ENCODE peak calls at places on chromosomes 7 and 10, in nine cellular contexts. E is HCT116, L is NB4, O is lower leg skin, Y is A549, R is uterus, B is adrenal gland, M is ovary, Q is spleen. S is an unnamed sample.

GRCh38 chr10:48724127-48724526 is 39.5 kb downstream of the WDFY4 start:
- DNase-seq in E (no peak), L (no peak), O (peak; percentile 64), Y (no peak), R (no peak), B (no peak), M (no peak), Q (no peak), S (no peak)

GRCh38 chr7:130930260-130930659 is 196.3 kb upstream of the KLF14 start:
- DNase-seq in E (no peak), L (no peak), O (no peak), Y (no peak), R (no peak), B (peak; percentile 54), M (no peak), Q (peak; percentile 88), S (peak; percentile 44)

GRCh38 chr7:44064791-44065430 is 456 bp downstream of the PGAM2 start:
- DNase-seq in E (no peak), L (no peak), O (peak; percentile 80), Y (no peak), R (no peak), B (no peak), M (no peak), Q (peak; percentile 83), S (no peak)

GRCh38 chr10:21498977-21499376 is 26.5 kb downstream of the SKIDA1 start:
- DNase-seq in E (no peak), L (no peak), O (peak; percentile 26), Y (no peak), R (no peak), B (no peak), M (no peak), Q (no peak), S (no peak)

GRCh38 chr7:22302951-22303423 is 54.0 kb downstream of the RAPGEF5 start:
- DNase-seq in E (no peak), L (peak; percentile 50), O (no peak), Y (no peak), R (no peak), B (no peak), M (no peak), Q (no peak), S (no peak)

GRCh38 chr7:133354546-133355324 is 101.9 kb downstream of the EXOC4 start:
- DNase-seq in E (no peak), L (no peak), O (no peak), Y (no peak), R (no peak), B (no peak), M (no peak), Q (no peak), S (peak; percentile 80)

GRCh38 chr7:98909487-98909886 is 31.2 kb downstream of the TRRAP start:
- DNase-seq in E (no peak), L (no peak), O (peak; percentile 70), Y (no peak), R (no peak), B (no peak), M (no peak), Q (no peak), S (no peak)

GRCh38 chr7:64183126-64183742 is 23.8 kb upstream of the ZNF735 start:
- DNase-seq in E (no peak), L (peak; percentile 27), O (no peak), Y (no peak), R (no peak), B (no peak), M (no peak), Q (no peak), S (no peak)

GRCh38 chr7:100367251-100367620 is 6.1 kb upstream of the PILRA start:
- DNase-seq in E (no peak), L (no peak), O (no peak), Y (no peak), R (no peak), B (no peak), M (no peak), Q (no peak), S (no peak)

GRCh38 chr10:122213766-122214165 is 57.3 kb upstream of the BTBD16 start:
- DNase-seq in E (no peak), L (peak; percentile 60), O (no peak), Y (no peak), R (no peak), B (no peak), M (no peak), Q (no peak), S (no peak)

GRCh38 chr7:142579946-142580345 is 169.3 kb upstream of the PRSS1 start:
- DNase-seq in E (no peak), L (no peak), O (no peak), Y (no peak), R (no peak), B (no peak), M (no peak), Q (no peak), S (no peak)

GRCh38 chr10:97510686-97511085 is 12.0 kb downstream of the UBTD1 start:
- DNase-seq in E (no peak), L (no peak), O (no peak), Y (no peak), R (no peak), B (no peak), M (no peak), Q (peak; percentile 14), S (no peak)
- TF ChIP-seq POLR2A in E (no peak), L (no peak), O (no peak), Y (no peak), R (no peak), B (no peak), M (no peak), Q (no peak), S (no peak)

DNA sequence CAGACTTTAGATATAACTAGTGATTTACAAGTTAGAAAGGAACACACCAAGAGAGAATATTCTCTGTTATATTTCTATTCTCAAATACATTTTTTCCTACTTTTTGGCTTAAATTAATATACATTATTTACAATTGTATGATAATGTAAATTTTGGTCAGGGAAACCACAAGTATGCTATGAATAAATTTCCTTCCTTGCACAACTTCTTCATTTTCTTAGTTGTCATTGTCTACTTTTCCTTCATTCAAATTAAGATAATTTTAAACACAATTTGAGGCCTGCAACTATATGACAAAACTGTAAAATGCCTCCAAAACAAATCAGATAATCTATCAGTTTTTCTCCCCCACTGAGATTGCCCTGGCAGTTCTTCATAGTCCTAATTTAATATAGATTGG is 131.3 kb downstream of the CDK14 start:
- DNase-seq in E (no peak), L (no peak), O (no peak), Y (no peak), R (no peak), B (no peak), M (no peak), Q (no peak), S (no peak)
- H3K4me3 ChIP-seq in E (no peak overlapping the region), L (no peak overlapping the region), O (no peak overlapping the region), Y (no peak overlapping the region), R (no peak overlapping the region), B (no peak overlapping the region), M (no peak overlapping the region), Q (no peak overlapping the region), S (no peak overlapping the region)

GRCh38 chr10:26699631-26700030 is 2.1 kb downstream of the PDSS1 start:
- DNase-seq in E (no peak), L (peak; percentile 12), O (no peak), Y (no peak), R (no peak), B (no peak), M (no peak), Q (no peak), S (no peak)

GRCh38 chr10:26697922-26698608 is 564 bp downstream of the PDSS1 start:
- DNase-seq in E (no peak), L (no peak), O (no peak), Y (peak; percentile 8), R (no peak), B (no peak), M (no peak), Q (no peak), S (no peak)

GRCh38 chr10:26696786-26697162 is 727 bp upstream of the PDSS1 start:
- DNase-seq in E (peak; percentile 18), L (peak; percentile 89), O (no peak), Y (peak; percentile 5), R (no peak), B (no peak), M (no peak), Q (no peak), S (peak; percentile 19)

GRCh38 chr10:26698909-26699308 is 1.4 kb downstream of the PDSS1 start:
- DNase-seq in E (no peak), L (no peak), O (no peak), Y (no peak), R (no peak), B (no peak), M (no peak), Q (no peak), S (no peak)

DNA sequence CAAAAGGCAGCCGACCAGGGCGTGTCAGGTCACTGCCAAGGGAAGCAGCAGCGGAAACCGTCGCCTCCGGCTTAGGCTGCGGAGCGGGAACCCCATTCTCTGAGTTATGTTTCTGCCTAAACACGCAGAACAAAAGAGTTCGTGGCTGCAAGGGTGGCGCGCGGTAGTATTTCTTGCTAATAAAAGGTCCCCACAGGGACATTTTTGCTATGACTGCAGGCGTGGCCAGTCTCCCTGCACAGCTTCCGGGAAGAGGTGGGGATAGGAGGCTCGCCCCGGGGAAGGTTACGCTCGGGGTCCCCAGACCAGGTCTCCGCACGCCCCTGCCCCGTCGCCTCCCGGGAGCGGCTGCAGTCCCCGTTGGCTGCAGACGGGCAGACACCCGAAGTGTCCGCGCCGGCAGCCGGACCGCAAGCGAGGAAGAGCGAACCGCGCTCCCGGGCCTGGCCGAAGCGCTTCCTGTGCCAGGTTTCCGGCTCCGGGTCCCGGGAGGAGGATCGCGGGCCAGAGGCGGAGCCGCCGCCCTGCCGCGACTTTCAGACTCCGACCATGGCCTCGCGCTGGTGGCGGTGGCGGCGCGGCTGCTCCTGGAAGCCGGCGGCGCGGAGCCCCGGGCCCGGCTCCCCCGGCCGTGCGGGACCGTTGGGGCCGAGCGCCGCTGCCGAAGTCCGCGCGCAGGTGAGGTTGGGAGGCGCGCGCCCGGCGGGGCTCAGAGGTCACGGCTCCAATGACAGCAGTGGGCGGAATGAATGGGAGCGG is at the start of gene PDSS1:
- DNase-seq in E (peak; percentile 28), L (peak; percentile 78), O (peak; percentile 94), Y (peak; percentile 73), R (peak; percentile 57), B (peak; percentile 76), M (peak; percentile 49), Q (peak; percentile 94), S (peak; percentile 50)
- TF ChIP-seq POLR2A in E (no peak), L (peak; percentile 57), O (no peak), Y (peak; percentile 48), R (no peak), B (peak; percentile 48), M (no peak), Q (no peak), S (no peak)

DNA sequence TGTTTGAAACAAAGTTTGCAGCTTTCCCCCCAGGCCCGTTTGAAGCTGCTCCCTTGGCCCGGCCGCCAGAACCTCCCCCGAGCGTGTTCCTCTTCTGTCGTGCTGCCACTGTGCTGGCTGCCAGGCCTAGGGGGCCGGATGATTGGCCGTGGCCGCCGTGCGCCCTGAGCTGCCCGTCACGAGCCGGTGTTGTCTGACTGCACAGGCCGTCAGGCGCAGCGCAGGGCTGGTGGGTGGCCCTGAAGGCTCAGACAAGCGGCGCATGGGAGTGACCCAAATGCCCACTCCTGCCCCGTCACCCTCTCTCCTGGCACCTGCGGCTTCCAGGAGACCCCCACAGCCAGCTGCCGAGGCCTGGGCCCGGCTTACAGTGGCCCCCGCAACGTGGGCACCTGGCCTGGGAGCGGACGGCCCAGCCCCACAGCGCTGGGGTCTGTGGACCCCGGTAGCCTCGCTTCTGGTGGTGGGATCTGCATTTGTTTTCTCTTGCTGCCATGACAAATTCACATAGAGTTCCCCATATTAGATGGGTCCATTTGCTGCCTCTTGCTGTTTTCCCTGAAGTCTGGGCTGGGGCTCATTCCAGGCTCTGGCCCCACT is 13.1 kb downstream of the JAKMIP3 start:
- DNase-seq in E (no peak), L (no peak), O (peak; percentile 60), Y (no peak), R (no peak), B (no peak), M (no peak), Q (no peak), S (no peak)
- H3K4me3 ChIP-seq in E (no peak overlapping the region), L (no peak overlapping the region), O (no peak overlapping the region), Y (no peak overlapping the region), R (no peak overlapping the region), B (no peak overlapping the region), M (no peak overlapping the region), Q (no peak overlapping the region), S (no peak overlapping the region)